ENCODE peak calls at places on chromosome 17, in seven cellular contexts. One of them, this sample, is unnamed. For H3K4me1, the result is how much of the 10 kb centered on the place peaks cover.

GRCh38 chr17:51371732-51372151 is 111.4 kb downstream of the UTP18 start:
- DNase-seq in prostate gland: peak
- DNase-seq in colonic mucosa: peak
- DNase-seq in breast epithelium: no peak
- DNase-seq in left ventricle myocardium inferior: no peak
- DNase-seq in psoas muscle: no peak
- DNase-seq in adrenal gland: peak
- DNase-seq in this sample: no peak

GRCh38 chr17:74296548-74296936 is 22.5 kb downstream of the DNAI2 start:
- DNase-seq in breast epithelium: no peak
- DNase-seq in colonic mucosa: peak
- DNase-seq in prostate gland: peak
- DNase-seq in adrenal gland: peak
- DNase-seq in left ventricle myocardium inferior: peak
- DNase-seq in psoas muscle: peak
- DNase-seq in this sample: no peak

GRCh38 chr17:82350182-82351030 is 8.6 kb upstream of the TEX19 start:
- DNase-seq in colonic mucosa: no peak
- DNase-seq in prostate gland: no peak
- DNase-seq in left ventricle myocardium inferior: no peak
- DNase-seq in adrenal gland: no peak
- DNase-seq in psoas muscle: no peak
- DNase-seq in breast epithelium: no peak
- DNase-seq in this sample: no peak

GRCh38 chr17:79388556-79389295 is 222.1 kb downstream of the RBFOX3 start:
- DNase-seq in psoas muscle: peak
- DNase-seq in left ventricle myocardium inferior: peak
- DNase-seq in adrenal gland: peak
- DNase-seq in breast epithelium: peak
- DNase-seq in prostate gland: peak
- DNase-seq in colonic mucosa: peak
- DNase-seq in this sample: no peak

GRCh38 chr17:63425478-63425877 is 20.6 kb downstream of the CYB561 start:
- DNase-seq in psoas muscle: peak
- DNase-seq in colonic mucosa: peak
- DNase-seq in prostate gland: peak
- DNase-seq in breast epithelium: no peak
- DNase-seq in left ventricle myocardium inferior: peak
- DNase-seq in adrenal gland: peak
- DNase-seq in this sample: no peak

GRCh38 chr17:40854175-40854814 is 12.7 kb downstream of the KRT12 start:
- DNase-seq in prostate gland: no peak
- DNase-seq in adrenal gland: no peak
- DNase-seq in breast epithelium: no peak
- DNase-seq in psoas muscle: no peak
- DNase-seq in left ventricle myocardium inferior: no peak
- DNase-seq in colonic mucosa: no peak
- DNase-seq in this sample: no peak

GRCh38 chr17:81057079-81057730 is 22.3 kb downstream of the BAIAP2 start:
- DNase-seq in left ventricle myocardium inferior: peak
- DNase-seq in colonic mucosa: peak
- DNase-seq in breast epithelium: peak
- DNase-seq in prostate gland: peak
- DNase-seq in adrenal gland: no peak
- DNase-seq in psoas muscle: no peak
- DNase-seq in this sample: no peak

GRCh38 chr17:74478369-74479100 is 12.1 kb downstream of the CD300A start:
- DNase-seq in adrenal gland: no peak
- DNase-seq in prostate gland: no peak
- DNase-seq in psoas muscle: no peak
- DNase-seq in left ventricle myocardium inferior: no peak
- DNase-seq in breast epithelium: no peak
- DNase-seq in colonic mucosa: no peak
- DNase-seq in this sample: no peak

GRCh38 chr17:8740486-8740885 is 4.2 kb downstream of the CCDC42 start:
- DNase-seq in adrenal gland: no peak
- DNase-seq in left ventricle myocardium inferior: no peak
- DNase-seq in breast epithelium: no peak
- DNase-seq in prostate gland: no peak
- DNase-seq in colonic mucosa: no peak
- DNase-seq in psoas muscle: no peak
- DNase-seq in this sample: no peak

GRCh38 chr17:80775863-80776262 is 215.8 kb upstream of the CHMP6 start:
- DNase-seq in prostate gland: no peak
- DNase-seq in adrenal gland: no peak
- DNase-seq in left ventricle myocardium inferior: no peak
- DNase-seq in colonic mucosa: no peak
- DNase-seq in breast epithelium: no peak
- DNase-seq in psoas muscle: no peak
- DNase-seq in this sample: peak

GRCh38 chr17:6427284-6427781 is 7.6 kb downstream of the AIPL1 start:
- DNase-seq in colonic mucosa: no peak
- DNase-seq in left ventricle myocardium inferior: no peak
- DNase-seq in psoas muscle: no peak
- DNase-seq in breast epithelium: no peak
- DNase-seq in prostate gland: no peak
- DNase-seq in adrenal gland: no peak
- DNase-seq in this sample: no peak

GRCh38 chr17:282000-282911 is 70.4 kb downstream of the RPH3AL start:
- DNase-seq in colonic mucosa: no peak
- DNase-seq in left ventricle myocardium inferior: no peak
- DNase-seq in adrenal gland: peak
- DNase-seq in psoas muscle: no peak
- DNase-seq in breast epithelium: peak
- DNase-seq in prostate gland: no peak
- DNase-seq in this sample: no peak

GRCh38 chr17:66431080-66431795 is 128.8 kb downstream of the PRKCA start:
- DNase-seq in left ventricle myocardium inferior: no peak
- DNase-seq in psoas muscle: no peak
- DNase-seq in prostate gland: no peak
- DNase-seq in colonic mucosa: no peak
- DNase-seq in adrenal gland: no peak
- DNase-seq in breast epithelium: no peak
- DNase-seq in this sample: no peak

GRCh38 chr17:1606352-1606985 is 22.2 kb downstream of the SLC43A2 start:
- DNase-seq in colonic mucosa: no peak
- DNase-seq in prostate gland: no peak
- DNase-seq in psoas muscle: no peak
- DNase-seq in left ventricle myocardium inferior: no peak
- DNase-seq in adrenal gland: no peak
- DNase-seq in breast epithelium: no peak
- DNase-seq in this sample: no peak

GRCh38 chr17:83196088-83196765 is 116.8 kb downstream of the METRNL start:
- DNase-seq in psoas muscle: peak
- DNase-seq in prostate gland: no peak
- DNase-seq in colonic mucosa: no peak
- DNase-seq in left ventricle myocardium inferior: peak
- DNase-seq in breast epithelium: peak
- DNase-seq in adrenal gland: no peak
- DNase-seq in this sample: no peak

DNA sequence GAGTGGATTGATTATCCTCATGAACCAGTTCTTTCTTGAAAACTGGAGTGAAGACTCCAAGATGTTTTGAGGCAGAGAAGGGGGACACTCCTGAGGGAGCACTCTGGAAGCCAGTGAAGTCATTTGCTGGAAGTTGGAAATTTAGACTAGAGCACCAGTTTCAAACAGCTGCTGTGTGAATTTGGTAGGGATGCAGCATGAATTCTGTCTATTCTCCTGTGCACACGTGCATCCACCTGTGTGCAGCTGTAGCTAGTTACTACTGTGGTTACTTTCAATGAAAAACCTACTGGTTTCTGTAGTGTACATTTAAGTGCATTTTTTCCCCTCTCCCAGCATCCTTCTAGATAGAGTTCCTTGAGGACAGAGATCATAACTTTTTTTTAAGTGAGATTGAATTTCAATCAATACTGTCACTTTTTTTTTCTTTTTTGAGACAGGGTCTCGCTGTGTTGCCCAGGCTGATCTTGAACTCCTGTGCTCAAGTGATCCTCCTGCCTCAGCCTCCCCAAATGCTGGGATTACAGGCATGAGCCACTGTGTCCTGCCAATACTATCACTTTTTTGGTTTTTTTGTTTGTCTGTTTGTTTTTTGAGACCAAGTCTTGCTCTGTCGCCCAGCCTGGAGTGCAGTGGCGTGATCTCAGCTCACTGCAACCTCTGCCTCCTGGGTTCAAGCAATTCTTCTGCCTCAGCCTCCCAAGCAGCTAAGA is 65.8 kb downstream of the TUBD1 start:
- DNase-seq in adrenal gland: no peak
- DNase-seq in breast epithelium: no peak
- DNase-seq in psoas muscle: no peak
- DNase-seq in prostate gland: no peak
- DNase-seq in colonic mucosa: no peak
- DNase-seq in left ventricle myocardium inferior: no peak
- DNase-seq in this sample: no peak
- H3K4me1 ChIP-seq in adrenal gland: half or more
- H3K4me1 ChIP-seq in breast epithelium: under half
- H3K4me1 ChIP-seq in psoas muscle: under half
- H3K4me1 ChIP-seq in prostate gland: under half
- H3K4me1 ChIP-seq in colonic mucosa: under half
- H3K4me1 ChIP-seq in left ventricle myocardium inferior: under half
- H3K4me1 ChIP-seq in this sample: under half

DNA sequence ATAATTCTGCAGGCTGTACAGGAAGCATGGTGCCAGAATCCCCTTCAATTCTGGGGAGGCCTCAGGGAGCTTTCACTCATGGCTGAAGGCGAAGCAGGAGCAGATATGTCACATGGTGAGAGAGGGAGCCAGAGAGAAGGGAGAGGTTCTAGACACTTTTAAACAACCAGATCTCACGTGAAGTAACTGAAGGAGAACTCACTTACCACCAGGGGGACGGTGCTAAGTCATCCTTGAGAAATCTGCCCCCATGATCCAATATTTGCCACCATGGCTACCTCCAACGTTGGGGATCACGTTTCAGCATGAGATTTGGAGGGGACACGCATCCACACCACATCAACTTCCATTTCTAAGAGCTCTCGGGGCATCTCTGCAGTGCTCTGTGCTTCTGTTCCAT is 37.4 kb upstream of the GNA13 start:
- DNase-seq in prostate gland: no peak
- DNase-seq in colonic mucosa: no peak
- DNase-seq in psoas muscle: no peak
- DNase-seq in breast epithelium: no peak
- DNase-seq in adrenal gland: no peak
- DNase-seq in left ventricle myocardium inferior: no peak
- DNase-seq in this sample: no peak
- TF ChIP-seq CTCF in prostate gland: no peak
- TF ChIP-seq CTCF in colonic mucosa: no peak
- TF ChIP-seq CTCF in psoas muscle: no peak
- TF ChIP-seq CTCF in breast epithelium: no peak
- TF ChIP-seq CTCF in adrenal gland: no peak
- TF ChIP-seq CTCF in left ventricle myocardium inferior: no peak
- TF ChIP-seq CTCF in this sample: no peak

GRCh38 chr17:39761861-39762496 is 24.2 kb downstream of the GRB7 start:
- DNase-seq in colonic mucosa: no peak
- DNase-seq in prostate gland: no peak
- DNase-seq in psoas muscle: no peak
- DNase-seq in left ventricle myocardium inferior: no peak
- DNase-seq in breast epithelium: no peak
- DNase-seq in adrenal gland: no peak
- DNase-seq in this sample: no peak
- H3K4me1 ChIP-seq in colonic mucosa: under half
- H3K4me1 ChIP-seq in prostate gland: under half
- H3K4me1 ChIP-seq in psoas muscle: under half
- H3K4me1 ChIP-seq in left ventricle myocardium inferior: under half
- H3K4me1 ChIP-seq in breast epithelium: under half
- H3K4me1 ChIP-seq in adrenal gland: under half
- H3K4me1 ChIP-seq in this sample: under half

GRCh38 chr17:7560172-7561027 is 1.3 kb upstream of the SENP3 start:
- DNase-seq in left ventricle myocardium inferior: peak
- DNase-seq in breast epithelium: peak
- DNase-seq in psoas muscle: peak
- DNase-seq in adrenal gland: peak
- DNase-seq in prostate gland: peak
- DNase-seq in colonic mucosa: peak
- DNase-seq in this sample: peak
- TF ChIP-seq CTCF in left ventricle myocardium inferior: peak
- TF ChIP-seq CTCF in breast epithelium: peak
- TF ChIP-seq CTCF in psoas muscle: peak
- TF ChIP-seq CTCF in adrenal gland: peak
- TF ChIP-seq CTCF in prostate gland: peak
- TF ChIP-seq CTCF in colonic mucosa: peak
- TF ChIP-seq CTCF in this sample: peak